ENCODE peak calls at places on chromosomes 13 and 19, in seven cellular contexts. G, A, S, R, Z, L and H are unnamed samples.

GRCh38 chr19:57075801-57076492 is 43.8 kb upstream of the USP29 start:
- DNase-seq in G (no peak), A (no peak), S (no peak), R (no peak), Z (no peak), L (no peak), H (no peak)

GRCh38 chr19:50330365-50331078 is 1.3 kb upstream of the KCNC3 start:
- DNase-seq in G (no peak), A (peak; percentile 84), S (peak; percentile 80), R (peak; percentile 95), Z (peak; percentile 1), L (peak; percentile 81), H (no peak)

GRCh38 chr13:99967498-99967883 is 4.1 kb downstream of the ZIC5 start:
- DNase-seq in G (no peak), A (no peak), S (no peak), R (no peak), Z (no peak), L (no peak), H (no peak)

GRCh38 chr13:38868399-38868798 is 122.2 kb downstream of the STOML3 start:
- DNase-seq in G (no peak), A (no peak), S (no peak), R (no peak), Z (no peak), L (no peak), H (no peak)

GRCh38 chr13:44755872-44756271 is 179.7 kb upstream of the TSC22D1 start:
- DNase-seq in G (peak; percentile 31), A (no peak), S (no peak), R (no peak), Z (peak; percentile 56), L (no peak), H (peak; percentile 90)

GRCh38 chr13:80214050-80214449 is 126.9 kb downstream of the SPRY2 start:
- DNase-seq in G (no peak), A (no peak), S (no peak), R (no peak), Z (no peak), L (no peak), H (no peak)

GRCh38 chr19:38780443-38780842 is 7.1 kb upstream of the LGALS7 start:
- DNase-seq in G (no peak), A (no peak), S (no peak), R (no peak), Z (no peak), L (no peak), H (no peak)

GRCh38 chr13:71712988-71713653 is 153.9 kb downstream of the DACH1 start:
- DNase-seq in G (peak; percentile 58), A (no peak), S (no peak), R (no peak), Z (no peak), L (no peak), H (peak; percentile 8)

GRCh38 chr13:79450110-79450509 is 30.8 kb upstream of the NDFIP2 start:
- DNase-seq in G (no peak), A (no peak), S (no peak), R (no peak), Z (no peak), L (no peak), H (no peak)

GRCh38 chr19:3336680-3337523 is 29.5 kb upstream of the NFIC start:
- DNase-seq in G (no peak), A (peak; percentile 92), S (no peak), R (peak; percentile 96), Z (peak; percentile 48), L (peak; percentile 97), H (peak; percentile 38)

GRCh38 chr19:45900661-45901431 is 1.6 kb downstream of the MYPOP start:
- DNase-seq in G (no peak), A (no peak), S (no peak), R (no peak), Z (no peak), L (no peak), H (no peak)

GRCh38 chr13:67343777-67344176 is 113.6 kb upstream of the PCDH9 start:
- DNase-seq in G (no peak), A (no peak), S (no peak), R (no peak), Z (no peak), L (no peak), H (peak; percentile 35)

GRCh38 chr13:45055902-45056648 is 64.2 kb upstream of the GTF2F2 start:
- DNase-seq in G (no peak), A (no peak), S (no peak), R (no peak), Z (peak; percentile 56), L (no peak), H (peak; percentile 83)

GRCh38 chr19:42488783-42489521 is 39.3 kb downstream of the CEACAM1 start:
- DNase-seq in G (no peak), A (no peak), S (no peak), R (no peak), Z (no peak), L (peak; percentile 87), H (no peak)

GRCh38 chr13:66114127-66114526 is 1116.0 kb downstream of the PCDH9 start:
- DNase-seq in G (no peak), A (no peak), S (no peak), R (no peak), Z (peak; percentile 0), L (no peak), H (no peak)

GRCh38 chr19:46863818-46864629 is 3.2 kb downstream of the ARHGAP35 start:
- DNase-seq in G (peak; percentile 52), A (peak; percentile 81), S (no peak), R (peak; percentile 73), Z (peak; percentile 61), L (peak; percentile 68), H (peak; percentile 46)

DNA sequence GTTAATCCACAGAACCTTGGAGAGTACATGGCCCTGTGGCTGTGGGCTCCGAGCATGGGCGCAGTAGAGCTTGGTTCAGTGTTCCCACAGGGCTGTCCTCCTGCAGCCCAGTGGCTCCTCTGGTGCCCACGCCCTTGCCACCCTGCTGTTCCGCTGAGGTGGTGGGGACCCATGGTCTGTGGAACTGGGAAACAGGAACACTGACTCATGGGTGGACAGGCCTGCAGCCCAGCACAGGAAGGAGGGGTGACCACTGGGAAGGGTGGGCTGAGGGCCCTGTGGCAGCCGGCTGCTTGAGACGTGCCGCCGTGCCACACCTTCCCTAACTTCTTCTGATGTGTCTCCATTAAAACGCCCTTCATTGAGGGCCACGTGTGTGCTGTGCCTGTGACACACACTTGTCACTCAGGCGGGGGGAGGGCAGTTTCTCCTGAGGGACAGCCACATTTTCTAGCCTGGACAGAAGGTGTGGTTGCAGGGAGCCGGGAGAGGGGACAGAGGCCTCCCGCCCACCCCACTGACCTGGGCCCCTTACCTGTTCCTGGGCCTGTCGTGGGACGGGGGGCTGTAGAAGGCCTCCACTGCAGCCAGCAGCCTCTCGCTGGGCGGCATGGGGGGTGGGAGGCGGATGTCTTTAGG is 21.1 kb downstream of the CHERP start:
- DNase-seq in G (no peak), A (no peak), S (no peak), R (no peak), Z (no peak), L (no peak), H (no peak)
- H3K36me3 ChIP-seq in G (peaks cover 82% of the 10 kb centered on the region), A (peaks cover 16% of the 10 kb centered on the region), S (peaks cover 54% of the 10 kb centered on the region), R (peaks cover 96% of the 10 kb centered on the region), Z (peaks cover 82% of the 10 kb centered on the region), L (peaks cover 10% of the 10 kb centered on the region), H (peaks cover 39% of the 10 kb centered on the region)

DNA sequence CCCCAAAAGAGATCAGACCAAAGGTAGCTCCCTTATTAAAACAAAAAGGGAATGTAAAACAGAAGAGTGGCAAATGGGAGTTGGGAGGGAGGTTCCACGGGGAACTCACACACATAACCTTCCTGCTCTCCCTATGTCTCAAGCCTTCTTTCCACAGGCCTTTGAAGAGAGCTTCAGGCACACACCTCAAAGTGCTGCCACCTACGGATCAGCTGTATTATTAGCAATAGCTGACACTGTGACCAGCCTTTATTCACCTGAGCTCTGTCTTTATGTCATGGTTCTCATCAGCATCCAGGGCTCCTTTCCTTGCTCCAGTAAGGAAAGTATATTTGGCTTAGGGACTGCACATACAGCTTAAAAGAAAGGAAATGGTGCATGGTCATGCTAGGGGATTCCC is 11.3 kb downstream of the ZNF571 start:
- DNase-seq in G (no peak), A (no peak), S (no peak), R (no peak), Z (no peak), L (no peak), H (no peak)
- H3K36me3 ChIP-seq in G (peaks cover 16% of the 10 kb centered on the region), A (peaks cover 56% of the 10 kb centered on the region), S (peaks cover 61% of the 10 kb centered on the region), R (peaks cover 30% of the 10 kb centered on the region), Z (peaks cover 16% of the 10 kb centered on the region), L (peaks cover 51% of the 10 kb centered on the region), H (peaks cover 5% of the 10 kb centered on the region)

GRCh38 chr13:111209613-111210012 is 94.5 kb downstream of the ARHGEF7 start:
- DNase-seq in G (no peak), A (no peak), S (no peak), R (no peak), Z (no peak), L (no peak), H (no peak)

GRCh38 chr13:111204438-111205177 is 89.5 kb downstream of the ARHGEF7 start:
- DNase-seq in G (peak; percentile 66), A (peak; percentile 64), S (no peak), R (peak; percentile 70), Z (peak; percentile 84), L (no peak), H (peak; percentile 46)

GRCh38 chr13:111202745-111203144 is 87.6 kb downstream of the ARHGEF7 start:
- DNase-seq in G (peak; percentile 96), A (no peak), S (no peak), R (no peak), Z (peak; percentile 93), L (no peak), H (peak; percentile 65)

GRCh38 chr13:111203742-111204386 is 88.8 kb downstream of the ARHGEF7 start:
- DNase-seq in G (no peak), A (no peak), S (no peak), R (no peak), Z (no peak), L (no peak), H (no peak)

DNA sequence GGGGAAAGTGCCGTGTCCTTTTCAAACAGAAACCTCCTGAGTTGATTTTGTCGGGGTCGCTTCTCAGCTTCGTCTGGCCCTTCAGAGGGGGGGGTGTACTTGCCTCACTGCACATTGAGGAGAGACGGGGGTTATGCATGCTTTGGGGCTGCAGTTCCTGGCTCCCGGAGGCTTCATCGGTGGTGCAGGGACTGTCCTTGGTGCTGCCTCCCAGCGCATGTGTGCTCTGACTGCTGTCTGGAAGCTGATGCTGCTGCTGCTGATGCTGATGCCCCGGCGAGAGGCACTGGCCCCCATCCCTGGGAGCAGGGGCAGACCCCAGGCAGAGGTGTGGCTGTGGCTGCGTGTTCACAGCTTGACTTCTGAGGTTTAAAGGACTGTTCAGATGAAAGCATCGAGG is 91.0 kb downstream of the ARHGEF7 start:
- DNase-seq in G (no peak), A (no peak), S (no peak), R (no peak), Z (no peak), L (no peak), H (no peak)
- H3K36me3 ChIP-seq in G (no peaks in the 10 kb centered on the region), A (no peaks in the 10 kb centered on the region), S (no peaks in the 10 kb centered on the region), R (no peaks in the 10 kb centered on the region), Z (no peaks in the 10 kb centered on the region), L (no peaks in the 10 kb centered on the region), H (no peaks in the 10 kb centered on the region)

GRCh38 chr19:18450021-18450933 is 12.3 kb upstream of the ISYNA1 start:
- DNase-seq in G (no peak), A (no peak), S (no peak), R (no peak), Z (no peak), L (no peak), H (no peak)

GRCh38 chr19:18450934-18451836 is 13.3 kb upstream of the ISYNA1 start:
- DNase-seq in G (peak; percentile 75), A (peak; percentile 82), S (peak; percentile 85), R (peak; percentile 91), Z (peak; percentile 64), L (peak; percentile 86), H (no peak)

GRCh38 chr19:18453269-18454024 is 15.5 kb upstream of the ISYNA1 start:
- DNase-seq in G (no peak), A (no peak), S (no peak), R (no peak), Z (peak; percentile 52), L (no peak), H (peak; percentile 43)

GRCh38 chr19:18449552-18449951 is 11.6 kb upstream of the ISYNA1 start:
- DNase-seq in G (no peak), A (no peak), S (no peak), R (no peak), Z (no peak), L (no peak), H (no peak)

GRCh38 chr19:18452386-18452785 is 14.5 kb upstream of the ISYNA1 start:
- DNase-seq in G (no peak), A (no peak), S (no peak), R (no peak), Z (no peak), L (no peak), H (no peak)
- H3K36me3 ChIP-seq in G (peaks cover 29% of the 10 kb centered on the region), A (peaks cover 7% of the 10 kb centered on the region), S (peaks cover 33% of the 10 kb centered on the region), R (peaks cover 49% of the 10 kb centered on the region), Z (peaks cover 46% of the 10 kb centered on the region), L (no peaks in the 10 kb centered on the region), H (peaks cover 33% of the 10 kb centered on the region)